ENCODE peak calls at places on chromosome 2, in six cellular contexts. C, O, F, X, A and D are unnamed samples.

GRCh38 chr2:84084856-84085255 is 374.2 kb downstream of the SUCLG1 start:
- DNase-seq in C (no peak), O (no peak), F (no peak), X (no peak), A (no peak), D (no peak)

GRCh38 chr2:23563673-23564617 is 179.0 kb downstream of the KLHL29 start:
- DNase-seq in C (no peak), O (no peak), F (peak; percentile 18), X (no peak), A (peak; percentile 88), D (no peak)

GRCh38 chr2:19124135-19124534 is 234.3 kb downstream of the OSR1 start:
- DNase-seq in C (no peak), O (no peak), F (no peak), X (no peak), A (no peak), D (no peak)

GRCh38 chr2:27925640-27926472 is 35.3 kb downstream of the BABAM2 start:
- DNase-seq in C (no peak), O (peak; percentile 35), F (no peak), X (no peak), A (no peak), D (no peak)

GRCh38 chr2:97011977-97012569 is 25.7 kb upstream of the FAM178B start:
- DNase-seq in C (no peak), O (no peak), F (no peak), X (no peak), A (no peak), D (no peak)

GRCh38 chr2:14677039-14677438 is 44.5 kb downstream of the LRATD1 start:
- DNase-seq in C (no peak), O (no peak), F (no peak), X (no peak), A (no peak), D (no peak)

GRCh38 chr2:63257473-63257872 is 206.8 kb downstream of the OTX1 start:
- DNase-seq in C (no peak), O (no peak), F (no peak), X (no peak), A (no peak), D (no peak)

GRCh38 chr2:164675698-164676097 is 54.4 kb upstream of the GRB14 start:
- DNase-seq in C (no peak), O (no peak), F (peak; percentile 20), X (no peak), A (no peak), D (no peak)

GRCh38 chr2:147560810-147561521 is 283.9 kb upstream of the ACVR2A start:
- DNase-seq in C (no peak), O (no peak), F (no peak), X (no peak), A (no peak), D (no peak)

GRCh38 chr2:1088192-1088860 is 137.7 kb downstream of the SNTG2 start:
- DNase-seq in C (no peak), O (no peak), F (no peak), X (no peak), A (no peak), D (no peak)

GRCh38 chr2:172439509-172439860 is 12.1 kb downstream of the ITGA6 start:
- DNase-seq in C (no peak), O (no peak), F (no peak), X (no peak), A (no peak), D (no peak)

GRCh38 chr2:190863946-190864345 is 16.7 kb upstream of the GLS start:
- DNase-seq in C (no peak), O (no peak), F (peak; percentile 22), X (no peak), A (no peak), D (no peak)

GRCh38 chr2:44937688-44938240 is 3.7 kb upstream of the SIX3 start:
- DNase-seq in C (peak; percentile 64), O (no peak), F (no peak), X (no peak), A (no peak), D (no peak)

GRCh38 chr2:104804148-104804890 is 49.6 kb upstream of the POU3F3 start:
- DNase-seq in C (no peak), O (no peak), F (no peak), X (no peak), A (no peak), D (no peak)

GRCh38 chr2:214265991-214266489 is 144.8 kb upstream of the VWC2L start:
- DNase-seq in C (no peak), O (no peak), F (no peak), X (no peak), A (no peak), D (no peak)

GRCh38 chr2:194815475-194815874 is 841.6 kb upstream of the SLC39A10 start:
- DNase-seq in C (no peak), O (no peak), F (no peak), X (no peak), A (no peak), D (no peak)

GRCh38 chr2:57440437-57440836 is 606.2 kb upstream of the VRK2 start:
- DNase-seq in C (no peak), O (no peak), F (no peak), X (no peak), A (no peak), D (no peak)

GRCh38 chr2:453132-453531 is 165.2 kb upstream of the ALKAL2 start:
- DNase-seq in C (no peak), O (no peak), F (no peak), X (no peak), A (no peak), D (no peak)

GRCh38 chr2:173830169-173830568 is 135.0 kb downstream of the SP3 start:
- DNase-seq in C (no peak), O (no peak), F (no peak), X (no peak), A (no peak), D (no peak)

GRCh38 chr2:30217644-30218361 is 13.5 kb upstream of the LBH start:
- DNase-seq in C (no peak), O (no peak), F (peak; percentile 82), X (no peak), A (peak; percentile 38), D (peak; percentile 93)

GRCh38 chr2:43230481-43230880 is 4.1 kb upstream of the ZFP36L2 start:
- DNase-seq in C (peak; percentile 59), O (no peak), F (no peak), X (no peak), A (no peak), D (no peak)

GRCh38 chr2:196160966-196161365 is 10.4 kb downstream of the STK17B start:
- DNase-seq in C (no peak), O (no peak), F (no peak), X (no peak), A (no peak), D (no peak)

GRCh38 chr2:234446404-234447076 is 50.3 kb downstream of the ARL4C start:
- DNase-seq in C (peak; percentile 95), O (no peak), F (peak; percentile 71), X (peak; percentile 93), A (peak; percentile 83), D (peak; percentile 60)

GRCh38 chr2:21406983-21407382 is 283.2 kb downstream of the TDRD15 start:
- DNase-seq in C (no peak), O (no peak), F (no peak), X (no peak), A (no peak), D (no peak)

GRCh38 chr2:237558918-237559645 is 7.3 kb upstream of the PRLH start:
- DNase-seq in C (peak; percentile 46), O (no peak), F (peak; percentile 70), X (peak; percentile 94), A (peak; percentile 96), D (peak; percentile 83)

GRCh38 chr2:30786923-30787685 is 20.1 kb downstream of the CAPN13 start:
- DNase-seq in C (no peak), O (no peak), F (no peak), X (peak; percentile 90), A (no peak), D (no peak)

GRCh38 chr2:160194351-160194750 is 5.7 kb downstream of the ITGB6 start:
- DNase-seq in C (no peak), O (no peak), F (no peak), X (no peak), A (no peak), D (no peak)

GRCh38 chr2:172613610-172614231 is 57.8 kb downstream of the PDK1 start:
- DNase-seq in C (no peak), O (no peak), F (peak; percentile 13), X (no peak), A (no peak), D (no peak)

GRCh38 chr2:224957540-224958465 is 84.5 kb downstream of the DOCK10 start:
- DNase-seq in C (no peak), O (no peak), F (no peak), X (peak; percentile 80), A (no peak), D (no peak)

GRCh38 chr2:25204190-25204838 is 35.9 kb upstream of the POMC start:
- DNase-seq in C (peak; percentile 86), O (no peak), F (no peak), X (no peak), A (no peak), D (no peak)

GRCh38 chr2:216029416-216030129 is 16.2 kb upstream of the MREG start:
- DNase-seq in C (no peak), O (no peak), F (no peak), X (no peak), A (no peak), D (no peak)

DNA sequence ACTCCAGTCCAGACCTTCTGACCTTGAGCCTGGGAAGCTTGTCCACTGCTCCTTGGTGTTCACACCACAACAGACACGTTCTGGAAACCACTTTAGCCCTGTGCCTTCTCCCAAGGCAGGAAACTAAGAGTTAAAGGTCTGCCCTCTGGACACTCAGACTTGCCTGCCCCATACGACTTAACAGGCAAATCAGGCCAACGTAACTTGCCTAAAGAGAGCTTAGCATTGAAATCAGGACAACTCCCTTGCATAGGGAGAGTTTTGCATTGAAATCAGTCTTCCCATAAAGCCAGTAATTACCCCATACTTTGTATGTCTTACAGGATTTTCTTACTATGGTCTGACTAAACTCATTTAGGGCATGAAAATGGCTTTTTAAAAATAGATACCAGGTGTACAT is 18.5 kb downstream of the NFE2L2 start:
- DNase-seq in C (no peak), O (no peak), F (no peak), X (no peak), A (no peak), D (no peak)
- H3K27ac ChIP-seq in C (peak overlapping the region; percentile 40), O (peak overlapping the region; percentile 61), F (peak overlapping the region; percentile 84), X (peak overlapping the region; percentile 82), A (peak overlapping the region; percentile 43), D (peak overlapping the region; percentile 36)

DNA sequence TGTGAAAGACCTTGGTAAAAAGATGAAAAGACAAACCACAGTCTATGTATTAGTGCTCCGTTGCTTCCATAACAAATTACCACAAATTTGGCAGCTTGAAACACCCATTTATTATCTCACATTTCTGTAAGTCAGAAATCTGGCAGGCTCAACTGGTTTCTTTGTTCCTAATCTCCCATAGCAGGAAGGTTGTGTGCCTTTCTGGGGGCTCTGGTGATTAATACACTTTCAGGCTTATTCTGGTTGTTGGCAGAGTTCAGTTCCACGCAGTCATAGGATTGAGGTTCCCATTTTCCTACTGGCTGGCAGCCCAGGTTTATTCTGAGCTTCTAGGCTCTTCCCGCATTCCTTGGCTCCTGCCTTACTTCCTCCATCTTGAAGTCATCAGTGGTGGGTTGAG is 189.3 kb downstream of the ANAPC1 start:
- DNase-seq in C (no peak), O (no peak), F (no peak), X (no peak), A (peak; percentile 67), D (no peak)
- TF ChIP-seq POLR2AphosphoS5 in C (no peak), O (no peak), F (no peak), X (peak; percentile 35), A (no peak), D (no peak)

GRCh38 chr2:16150456-16151280 is 210.3 kb downstream of the MYCN start:
- DNase-seq in C (no peak), O (no peak), F (no peak), X (no peak), A (no peak), D (no peak)
- TF ChIP-seq CTCF in C (no peak), O (no peak), F (no peak), X (no peak), A (no peak), D (no peak)

GRCh38 chr2:202377308-202377736 is 1.2 kb downstream of the BMPR2 start:
- DNase-seq in C (peak; percentile 86), O (peak; percentile 17), F (peak; percentile 48), X (peak; percentile 92), A (peak; percentile 74), D (peak; percentile 45)
- H3K27ac ChIP-seq in C (peak overlapping the region; percentile 95), O (peak overlapping the region; percentile 85), F (peak overlapping the region; percentile 95), X (peak overlapping the region; percentile 93), A (peak overlapping the region; percentile 99), D (peak overlapping the region; percentile 98)